ENCODE peak calls at places on chromosome 14, in eight cellular contexts. One of them, this sample, is unnamed.
A peak's percentile ranks its signal among the peaks of the same experiment; 100 is the strongest.

GRCh38 chr14:23535943-23536342 is 15.6 kb downstream of the ZFHX2 start:
- DNase-seq in right lobe of liver: no peak
- DNase-seq in astrocyte of the spinal cord: no peak
- DNase-seq in K562: no peak
- DNase-seq in AG09319: no peak
- DNase-seq in esophagus squamous epithelium: no peak
- DNase-seq in tibial nerve: no peak
- DNase-seq in choroid plexus epithelial cell: no peak
- DNase-seq in this sample: no peak

GRCh38 chr14:94128216-94128839 is 1.1 kb downstream of the IFI27L2 start:
- DNase-seq in right lobe of liver: no peak
- DNase-seq in astrocyte of the spinal cord: no peak
- DNase-seq in K562: no peak
- DNase-seq in AG09319: no peak
- DNase-seq in esophagus squamous epithelium: no peak
- DNase-seq in tibial nerve: no peak
- DNase-seq in choroid plexus epithelial cell: no peak
- DNase-seq in this sample: no peak

GRCh38 chr14:50520947-50521815 is 11.2 kb downstream of the MAP4K5 start:
- DNase-seq in right lobe of liver: no peak
- DNase-seq in astrocyte of the spinal cord: peak; percentile 85
- DNase-seq in K562: no peak
- DNase-seq in AG09319: peak; percentile 34
- DNase-seq in esophagus squamous epithelium: no peak
- DNase-seq in tibial nerve: no peak
- DNase-seq in choroid plexus epithelial cell: peak; percentile 88
- DNase-seq in this sample: no peak

GRCh38 chr14:63833728-63834127 is 19.1 kb upstream of the SYNE2 start:
- DNase-seq in right lobe of liver: no peak
- DNase-seq in astrocyte of the spinal cord: no peak
- DNase-seq in K562: no peak
- DNase-seq in AG09319: no peak
- DNase-seq in esophagus squamous epithelium: no peak
- DNase-seq in tibial nerve: no peak
- DNase-seq in choroid plexus epithelial cell: peak; percentile 14
- DNase-seq in this sample: no peak

GRCh38 chr14:47438650-47439140 is 236.7 kb downstream of the MDGA2 start:
- DNase-seq in right lobe of liver: no peak
- DNase-seq in astrocyte of the spinal cord: peak; percentile 65
- DNase-seq in K562: no peak
- DNase-seq in AG09319: no peak
- DNase-seq in esophagus squamous epithelium: no peak
- DNase-seq in tibial nerve: no peak
- DNase-seq in choroid plexus epithelial cell: peak; percentile 53
- DNase-seq in this sample: no peak

GRCh38 chr14:23252420-23253333 is 14.9 kb downstream of the RNF212B start:
- DNase-seq in right lobe of liver: no peak
- DNase-seq in astrocyte of the spinal cord: no peak
- DNase-seq in K562: no peak
- DNase-seq in AG09319: no peak
- DNase-seq in esophagus squamous epithelium: no peak
- DNase-seq in tibial nerve: no peak
- DNase-seq in choroid plexus epithelial cell: no peak
- DNase-seq in this sample: no peak

GRCh38 chr14:49893309-49894213 is 679 bp downstream of the ARF6 start:
- DNase-seq in right lobe of liver: peak; percentile 76
- DNase-seq in astrocyte of the spinal cord: no peak
- DNase-seq in K562: peak; percentile 74
- DNase-seq in AG09319: peak; percentile 15
- DNase-seq in esophagus squamous epithelium: no peak
- DNase-seq in tibial nerve: peak; percentile 30
- DNase-seq in choroid plexus epithelial cell: peak; percentile 57
- DNase-seq in this sample: peak; percentile 73

GRCh38 chr14:30180219-30180618 is 252.6 kb upstream of the PRKD1 start:
- DNase-seq in right lobe of liver: no peak
- DNase-seq in astrocyte of the spinal cord: peak; percentile 19
- DNase-seq in K562: no peak
- DNase-seq in AG09319: no peak
- DNase-seq in esophagus squamous epithelium: no peak
- DNase-seq in tibial nerve: no peak
- DNase-seq in choroid plexus epithelial cell: peak; percentile 59
- DNase-seq in this sample: no peak

GRCh38 chr14:84250863-84251262 is 1279.1 kb upstream of the FLRT2 start:
- DNase-seq in right lobe of liver: no peak
- DNase-seq in astrocyte of the spinal cord: no peak
- DNase-seq in K562: no peak
- DNase-seq in AG09319: no peak
- DNase-seq in esophagus squamous epithelium: no peak
- DNase-seq in tibial nerve: no peak
- DNase-seq in choroid plexus epithelial cell: no peak
- DNase-seq in this sample: no peak

GRCh38 chr14:102363182-102363952 is 626 bp downstream of the TECPR2 start:
- DNase-seq in right lobe of liver: no peak
- DNase-seq in astrocyte of the spinal cord: peak; percentile 38
- DNase-seq in K562: peak; percentile 37
- DNase-seq in AG09319: no peak
- DNase-seq in esophagus squamous epithelium: no peak
- DNase-seq in tibial nerve: no peak
- DNase-seq in choroid plexus epithelial cell: peak; percentile 28
- DNase-seq in this sample: peak; percentile 40

GRCh38 chr14:91728616-91729183 is 3.2 kb downstream of the CATSPERB start:
- DNase-seq in right lobe of liver: no peak
- DNase-seq in astrocyte of the spinal cord: no peak
- DNase-seq in K562: no peak
- DNase-seq in AG09319: no peak
- DNase-seq in esophagus squamous epithelium: no peak
- DNase-seq in tibial nerve: no peak
- DNase-seq in choroid plexus epithelial cell: no peak
- DNase-seq in this sample: no peak

GRCh38 chr14:31128601-31129526 is 78.7 kb downstream of the HECTD1 start:
- DNase-seq in right lobe of liver: no peak
- DNase-seq in astrocyte of the spinal cord: no peak
- DNase-seq in K562: no peak
- DNase-seq in AG09319: no peak
- DNase-seq in esophagus squamous epithelium: no peak
- DNase-seq in tibial nerve: no peak
- DNase-seq in choroid plexus epithelial cell: no peak
- DNase-seq in this sample: no peak

GRCh38 chr14:75860561-75861160 is 121.1 kb downstream of the TGFB3 start:
- DNase-seq in right lobe of liver: no peak
- DNase-seq in astrocyte of the spinal cord: no peak
- DNase-seq in K562: peak; percentile 57
- DNase-seq in AG09319: no peak
- DNase-seq in esophagus squamous epithelium: no peak
- DNase-seq in tibial nerve: no peak
- DNase-seq in choroid plexus epithelial cell: no peak
- DNase-seq in this sample: no peak

GRCh38 chr14:64937821-64938193 is 4.7 kb downstream of the GPX2 start:
- DNase-seq in right lobe of liver: no peak
- DNase-seq in astrocyte of the spinal cord: peak; percentile 10
- DNase-seq in K562: no peak
- DNase-seq in AG09319: no peak
- DNase-seq in esophagus squamous epithelium: no peak
- DNase-seq in tibial nerve: no peak
- DNase-seq in choroid plexus epithelial cell: peak; percentile 32
- DNase-seq in this sample: no peak

GRCh38 chr14:68797180-68797670 is 4.4 kb upstream of the ZFP36L1 start:
- DNase-seq in right lobe of liver: no peak
- DNase-seq in astrocyte of the spinal cord: no peak
- DNase-seq in K562: peak; percentile 87
- DNase-seq in AG09319: no peak
- DNase-seq in esophagus squamous epithelium: no peak
- DNase-seq in tibial nerve: no peak
- DNase-seq in choroid plexus epithelial cell: no peak
- DNase-seq in this sample: peak; percentile 38

GRCh38 chr14:36505193-36505815 is 14.7 kb downstream of the NKX2-1 start:
- DNase-seq in right lobe of liver: no peak
- DNase-seq in astrocyte of the spinal cord: no peak
- DNase-seq in K562: no peak
- DNase-seq in AG09319: no peak
- DNase-seq in esophagus squamous epithelium: no peak
- DNase-seq in tibial nerve: no peak
- DNase-seq in choroid plexus epithelial cell: no peak
- DNase-seq in this sample: peak; percentile 46

GRCh38 chr14:101322223-101322622 is 239.1 kb upstream of the DIO3 start:
- DNase-seq in right lobe of liver: no peak
- DNase-seq in astrocyte of the spinal cord: no peak
- DNase-seq in K562: no peak
- DNase-seq in AG09319: no peak
- DNase-seq in esophagus squamous epithelium: no peak
- DNase-seq in tibial nerve: no peak
- DNase-seq in choroid plexus epithelial cell: no peak
- DNase-seq in this sample: no peak

GRCh38 chr14:33840797-33841196 is 110.1 kb downstream of the EGLN3 start:
- DNase-seq in right lobe of liver: no peak
- DNase-seq in astrocyte of the spinal cord: no peak
- DNase-seq in K562: no peak
- DNase-seq in AG09319: no peak
- DNase-seq in esophagus squamous epithelium: no peak
- DNase-seq in tibial nerve: no peak
- DNase-seq in choroid plexus epithelial cell: no peak
- DNase-seq in this sample: no peak

GRCh38 chr14:55814064-55814463 is 234.1 kb downstream of the KTN1 start:
- DNase-seq in right lobe of liver: no peak
- DNase-seq in astrocyte of the spinal cord: peak; percentile 22
- DNase-seq in K562: peak; percentile 47
- DNase-seq in AG09319: no peak
- DNase-seq in esophagus squamous epithelium: no peak
- DNase-seq in tibial nerve: no peak
- DNase-seq in choroid plexus epithelial cell: peak; percentile 40
- DNase-seq in this sample: no peak

GRCh38 chr14:59630281-59630963 is 53.8 kb upstream of the CCDC175 start:
- DNase-seq in right lobe of liver: peak; percentile 53
- DNase-seq in astrocyte of the spinal cord: peak; percentile 9
- DNase-seq in K562: no peak
- DNase-seq in AG09319: no peak
- DNase-seq in esophagus squamous epithelium: no peak
- DNase-seq in tibial nerve: no peak
- DNase-seq in choroid plexus epithelial cell: peak; percentile 7
- DNase-seq in this sample: peak; percentile 39

DNA sequence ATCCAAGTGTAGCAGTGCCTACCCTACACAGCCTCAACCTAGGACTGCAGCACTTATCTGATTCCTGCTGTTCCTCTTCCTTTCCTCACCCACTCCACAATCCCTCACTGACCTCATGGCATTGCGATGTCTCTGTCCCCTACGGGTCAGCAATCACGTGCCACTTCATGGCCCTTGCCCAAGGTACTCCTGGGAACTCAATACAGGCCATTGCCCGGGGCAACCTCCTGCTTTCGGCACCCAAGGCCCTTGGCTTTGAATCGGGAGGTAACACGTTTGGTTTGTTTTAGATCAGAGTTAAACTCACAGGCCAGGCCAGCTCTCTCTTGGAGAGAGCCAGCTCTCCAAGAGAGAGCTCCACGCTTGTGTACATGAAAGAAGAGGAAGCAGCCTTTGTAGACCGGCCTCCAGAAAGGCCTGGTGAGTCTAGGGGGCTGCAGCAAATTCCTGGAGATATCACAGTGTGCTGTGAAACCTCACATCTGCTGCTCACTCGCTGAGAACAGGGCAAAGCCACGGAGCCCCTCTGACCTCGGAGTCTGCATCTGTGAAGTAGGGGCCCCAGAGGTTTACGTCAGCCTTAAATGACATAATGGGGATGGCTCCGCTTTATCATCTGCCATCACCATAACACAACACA is 12.2 kb downstream of the CLMN start:
- DNase-seq in right lobe of liver: peak; percentile 96
- DNase-seq in astrocyte of the spinal cord: no peak
- DNase-seq in K562: no peak
- DNase-seq in AG09319: no peak
- DNase-seq in esophagus squamous epithelium: no peak
- DNase-seq in tibial nerve: no peak
- DNase-seq in choroid plexus epithelial cell: peak; percentile 25
- DNase-seq in this sample: no peak
- TF ChIP-seq CTCF in right lobe of liver: no peak
- TF ChIP-seq CTCF in astrocyte of the spinal cord: no peak
- TF ChIP-seq CTCF in K562: no peak
- TF ChIP-seq CTCF in AG09319: no peak
- TF ChIP-seq CTCF in esophagus squamous epithelium: no peak
- TF ChIP-seq CTCF in tibial nerve: no peak
- TF ChIP-seq CTCF in choroid plexus epithelial cell: no peak
- TF ChIP-seq CTCF in this sample: no peak

GRCh38 chr14:105021656-105022275 is 883 bp upstream of the CDCA4 start:
- DNase-seq in right lobe of liver: no peak
- DNase-seq in astrocyte of the spinal cord: no peak
- DNase-seq in K562: peak; percentile 73
- DNase-seq in AG09319: no peak
- DNase-seq in esophagus squamous epithelium: no peak
- DNase-seq in tibial nerve: no peak
- DNase-seq in choroid plexus epithelial cell: peak; percentile 50
- DNase-seq in this sample: no peak
- TF ChIP-seq CTCF in right lobe of liver: no peak
- TF ChIP-seq CTCF in astrocyte of the spinal cord: peak; percentile 5
- TF ChIP-seq CTCF in K562: peak; percentile 20
- TF ChIP-seq CTCF in AG09319: no peak
- TF ChIP-seq CTCF in esophagus squamous epithelium: no peak
- TF ChIP-seq CTCF in tibial nerve: no peak
- TF ChIP-seq CTCF in choroid plexus epithelial cell: peak; percentile 22
- TF ChIP-seq CTCF in this sample: no peak

GRCh38 chr14:80350707-80351106 is 139.4 kb upstream of the DIO2 start:
- DNase-seq in right lobe of liver: no peak
- DNase-seq in astrocyte of the spinal cord: no peak
- DNase-seq in K562: no peak
- DNase-seq in AG09319: no peak
- DNase-seq in esophagus squamous epithelium: no peak
- DNase-seq in tibial nerve: no peak
- DNase-seq in choroid plexus epithelial cell: peak; percentile 13
- DNase-seq in this sample: no peak

GRCh38 chr14:80358112-80358511 is 146.8 kb upstream of the DIO2 start:
- DNase-seq in right lobe of liver: no peak
- DNase-seq in astrocyte of the spinal cord: no peak
- DNase-seq in K562: no peak
- DNase-seq in AG09319: no peak
- DNase-seq in esophagus squamous epithelium: no peak
- DNase-seq in tibial nerve: no peak
- DNase-seq in choroid plexus epithelial cell: peak; percentile 19
- DNase-seq in this sample: no peak

DNA sequence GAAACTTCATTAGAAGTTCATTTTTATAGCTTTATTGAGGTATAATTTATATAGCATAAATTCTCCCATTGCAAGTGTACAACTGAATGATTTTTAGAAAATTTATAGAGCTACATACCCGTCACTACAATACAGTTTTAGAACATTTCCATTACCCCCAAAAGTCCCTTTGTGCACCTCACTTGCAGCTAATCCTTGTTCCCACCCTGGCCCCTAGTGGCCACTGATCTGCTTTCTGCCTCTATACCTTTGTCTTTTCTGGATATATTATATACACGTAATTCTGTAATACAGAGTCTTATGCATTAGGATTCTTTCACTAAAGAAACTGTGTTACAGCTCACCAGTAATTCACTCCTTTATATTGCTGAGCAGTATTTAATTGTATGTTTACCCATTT is 145.1 kb upstream of the DIO2 start:
- DNase-seq in right lobe of liver: no peak
- DNase-seq in astrocyte of the spinal cord: peak; percentile 33
- DNase-seq in K562: no peak
- DNase-seq in AG09319: no peak
- DNase-seq in esophagus squamous epithelium: no peak
- DNase-seq in tibial nerve: no peak
- DNase-seq in choroid plexus epithelial cell: peak; percentile 74
- DNase-seq in this sample: no peak
- TF ChIP-seq CTCF in right lobe of liver: no peak
- TF ChIP-seq CTCF in astrocyte of the spinal cord: peak; percentile 69
- TF ChIP-seq CTCF in K562: no peak
- TF ChIP-seq CTCF in AG09319: peak; percentile 36
- TF ChIP-seq CTCF in esophagus squamous epithelium: no peak
- TF ChIP-seq CTCF in tibial nerve: no peak
- TF ChIP-seq CTCF in choroid plexus epithelial cell: peak; percentile 91
- TF ChIP-seq CTCF in this sample: peak; percentile 29

GRCh38 chr14:32711103-32711680 is 227.5 kb upstream of the NPAS3 start:
- DNase-seq in right lobe of liver: no peak
- DNase-seq in astrocyte of the spinal cord: peak; percentile 59
- DNase-seq in K562: peak; percentile 28
- DNase-seq in AG09319: no peak
- DNase-seq in esophagus squamous epithelium: no peak
- DNase-seq in tibial nerve: no peak
- DNase-seq in choroid plexus epithelial cell: peak; percentile 75
- DNase-seq in this sample: no peak
- TF ChIP-seq CTCF in right lobe of liver: peak; percentile 66
- TF ChIP-seq CTCF in astrocyte of the spinal cord: peak; percentile 32
- TF ChIP-seq CTCF in K562: peak; percentile 14
- TF ChIP-seq CTCF in AG09319: peak; percentile 48
- TF ChIP-seq CTCF in esophagus squamous epithelium: peak; percentile 40
- TF ChIP-seq CTCF in tibial nerve: peak; percentile 42
- TF ChIP-seq CTCF in choroid plexus epithelial cell: peak; percentile 62
- TF ChIP-seq CTCF in this sample: peak; percentile 45